ENCODE peak calls at places on chromosome 19, in five cellular contexts. K is tibial nerve, F is uterus, G is body of pancreas, I is ovary. S is an unnamed sample.

GRCh38 chr19:2249010-2249866 is at the start of gene AMH:
- DNase-seq in K (no peak), F (no peak), G (no peak), I (no peak), S (no peak)

GRCh38 chr19:55005684-55006488 is 32.2 kb downstream of the GP6 start:
- DNase-seq in K (no peak), F (no peak), G (peak; percentile 7), I (no peak), S (no peak)

GRCh38 chr19:5961969-5962945 is 15.7 kb downstream of the RANBP3 start:
- DNase-seq in K (no peak), F (no peak), G (peak; percentile 85), I (no peak), S (peak; percentile 68)

GRCh38 chr19:13022859-13023636 is 27.8 kb downstream of the NFIX start:
- DNase-seq in K (peak; percentile 73), F (peak; percentile 95), G (peak; percentile 73), I (peak; percentile 90), S (peak; percentile 90)

GRCh38 chr19:2326699-2327360 is 1.6 kb downstream of the LSM7 start:
- DNase-seq in K (no peak), F (no peak), G (no peak), I (no peak), S (no peak)

GRCh38 chr19:21751379-21751778 is 16.0 kb downstream of the ZNF100 start:
- DNase-seq in K (no peak), F (no peak), G (no peak), I (no peak), S (no peak)

GRCh38 chr19:7242601-7243258 is 51.5 kb downstream of the INSR start:
- DNase-seq in K (no peak), F (peak; percentile 79), G (no peak), I (no peak), S (no peak)

GRCh38 chr19:3722443-3723109 is 14.4 kb downstream of the TJP3 start:
- DNase-seq in K (no peak), F (no peak), G (peak; percentile 94), I (no peak), S (no peak)

GRCh38 chr19:5536337-5536894 is 31.3 kb downstream of the TINCR start:
- DNase-seq in K (no peak), F (no peak), G (peak; percentile 76), I (peak; percentile 54), S (peak; percentile 90)

GRCh38 chr19:6261883-6262282 is 17.9 kb downstream of the MLLT1 start:
- DNase-seq in K (no peak), F (no peak), G (no peak), I (no peak), S (no peak)

GRCh38 chr19:53308339-53308811 is 25.2 kb upstream of the ZNF845 start:
- DNase-seq in K (no peak), F (no peak), G (peak; percentile 17), I (peak; percentile 47), S (peak; percentile 26)

GRCh38 chr19:4730740-4731171 is 7.1 kb upstream of the DPP9 start:
- DNase-seq in K (no peak), F (no peak), G (peak; percentile 45), I (no peak), S (no peak)

GRCh38 chr19:14006766-14007562 is 844 bp upstream of the RFX1 start:
- DNase-seq in K (no peak), F (no peak), G (peak; percentile 87), I (peak; percentile 93), S (peak; percentile 93)

GRCh38 chr19:4879041-4879440 is 11.6 kb upstream of the PLIN3 start:
- DNase-seq in K (no peak), F (no peak), G (no peak), I (no peak), S (no peak)

GRCh38 chr19:29413435-29413834 is 112.4 kb upstream of the VSTM2B start:
- DNase-seq in K (no peak), F (no peak), G (no peak), I (no peak), S (no peak)

GRCh38 chr19:8577247-8577646 is at the start of gene MYO1F:
- DNase-seq in K (no peak), F (no peak), G (peak; percentile 24), I (no peak), S (peak; percentile 74)

GRCh38 chr19:33100894-33101644 is 20.1 kb downstream of the GPATCH1 start:
- DNase-seq in K (no peak), F (no peak), G (no peak), I (no peak), S (no peak)

GRCh38 chr19:29293736-29294342 is 80.9 kb upstream of the UQCRFS1 start:
- DNase-seq in K (no peak), F (no peak), G (no peak), I (no peak), S (no peak)

GRCh38 chr19:14091086-14091884 is 734 bp upstream of the SAMD1 start:
- DNase-seq in K (peak; percentile 59), F (peak; percentile 51), G (peak; percentile 37), I (peak; percentile 85), S (peak; percentile 90)

GRCh38 chr19:34172661-34173144 is 399 bp downstream of the LSM14A start:
- DNase-seq in K (no peak), F (peak; percentile 17), G (peak; percentile 40), I (no peak), S (no peak)

GRCh38 chr19:55400281-55401087 is 7.1 kb downstream of the UBE2S start:
- DNase-seq in K (no peak), F (no peak), G (no peak), I (no peak), S (no peak)

GRCh38 chr19:963401-964022 is 20.6 kb upstream of the WDR18 start:
- DNase-seq in K (no peak), F (no peak), G (no peak), I (no peak), S (no peak)

GRCh38 chr19:962683-963385 is 21.3 kb upstream of the WDR18 start:
- DNase-seq in K (no peak), F (no peak), G (no peak), I (no peak), S (no peak)

GRCh38 chr19:959935-960502 is 24.1 kb upstream of the WDR18 start:
- DNase-seq in K (no peak), F (no peak), G (no peak), I (no peak), S (no peak)

GRCh38 chr19:960601-960938 is 23.6 kb upstream of the WDR18 start:
- DNase-seq in K (no peak), F (no peak), G (no peak), I (no peak), S (no peak)

GRCh38 chr19:961866-962620 is 22.1 kb upstream of the WDR18 start:
- DNase-seq in K (no peak), F (no peak), G (no peak), I (no peak), S (no peak)
- H3K4me1 ChIP-seq in K (no peaks in the 10 kb centered on the region), F (no peaks in the 10 kb centered on the region), G (peaks cover 6% of the 10 kb centered on the region), I (no peaks in the 10 kb centered on the region), S (no peaks in the 10 kb centered on the region)

GRCh38 chr19:31727536-31727935 is 378.3 kb upstream of the TSHZ3 start:
- DNase-seq in K (peak; percentile 52), F (no peak), G (no peak), I (no peak), S (no peak)
- TF ChIP-seq POLR2A in K (no peak), F (no peak), G (no peak), I (no peak), S (no peak)

GRCh38 chr19:18098891-18099622 is 1.5 kb downstream of the MAST3 start:
- DNase-seq in K (no peak), F (no peak), G (peak; percentile 30), I (no peak), S (no peak)
- H3K4me3 ChIP-seq in K (peak overlapping the region; percentile 54), F (no peak overlapping the region), G (no peak overlapping the region), I (no peak overlapping the region), S (no peak overlapping the region)

DNA sequence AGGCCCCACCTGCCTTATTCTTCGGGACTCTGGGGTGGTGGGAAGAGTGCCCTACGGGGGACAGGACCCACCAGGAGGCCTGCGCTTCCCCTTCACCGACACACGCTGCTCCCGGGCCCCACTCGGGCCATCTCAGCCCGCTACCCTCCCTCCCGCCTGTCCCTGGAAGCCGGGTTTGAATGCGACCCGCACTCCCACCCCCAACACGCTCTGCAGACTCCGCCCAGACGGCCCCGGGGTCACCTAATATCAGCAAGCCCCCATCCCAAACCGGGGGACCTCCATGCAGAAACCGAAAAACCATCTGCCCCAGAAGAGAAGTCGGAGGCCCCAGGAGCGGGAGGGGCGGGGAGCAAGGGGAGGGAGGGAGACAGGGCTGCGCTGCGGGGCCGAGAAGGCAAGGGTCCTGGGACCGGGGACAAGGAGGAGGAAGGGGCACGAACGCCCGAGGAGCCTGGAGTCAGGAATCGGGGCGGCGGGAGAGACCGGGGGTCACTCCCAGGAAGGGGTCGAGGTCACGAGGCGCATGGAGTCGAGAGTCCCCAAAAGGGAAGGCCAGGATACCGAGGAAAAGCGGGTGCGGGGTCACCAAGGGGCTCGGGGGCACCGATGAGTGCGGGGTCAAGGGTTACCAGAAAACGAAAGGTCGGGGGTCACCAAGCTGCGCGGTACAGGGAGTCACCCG is 766 bp downstream of the SBNO2 start:
- DNase-seq in K (no peak), F (peak; percentile 42), G (no peak), I (peak; percentile 65), S (no peak)
- H3K4me1 ChIP-seq in K (peaks cover 38% of the 10 kb centered on the region), F (no peaks in the 10 kb centered on the region), G (peaks cover 34% of the 10 kb centered on the region), I (peaks cover 22% of the 10 kb centered on the region), S (peaks cover 28% of the 10 kb centered on the region)

DNA sequence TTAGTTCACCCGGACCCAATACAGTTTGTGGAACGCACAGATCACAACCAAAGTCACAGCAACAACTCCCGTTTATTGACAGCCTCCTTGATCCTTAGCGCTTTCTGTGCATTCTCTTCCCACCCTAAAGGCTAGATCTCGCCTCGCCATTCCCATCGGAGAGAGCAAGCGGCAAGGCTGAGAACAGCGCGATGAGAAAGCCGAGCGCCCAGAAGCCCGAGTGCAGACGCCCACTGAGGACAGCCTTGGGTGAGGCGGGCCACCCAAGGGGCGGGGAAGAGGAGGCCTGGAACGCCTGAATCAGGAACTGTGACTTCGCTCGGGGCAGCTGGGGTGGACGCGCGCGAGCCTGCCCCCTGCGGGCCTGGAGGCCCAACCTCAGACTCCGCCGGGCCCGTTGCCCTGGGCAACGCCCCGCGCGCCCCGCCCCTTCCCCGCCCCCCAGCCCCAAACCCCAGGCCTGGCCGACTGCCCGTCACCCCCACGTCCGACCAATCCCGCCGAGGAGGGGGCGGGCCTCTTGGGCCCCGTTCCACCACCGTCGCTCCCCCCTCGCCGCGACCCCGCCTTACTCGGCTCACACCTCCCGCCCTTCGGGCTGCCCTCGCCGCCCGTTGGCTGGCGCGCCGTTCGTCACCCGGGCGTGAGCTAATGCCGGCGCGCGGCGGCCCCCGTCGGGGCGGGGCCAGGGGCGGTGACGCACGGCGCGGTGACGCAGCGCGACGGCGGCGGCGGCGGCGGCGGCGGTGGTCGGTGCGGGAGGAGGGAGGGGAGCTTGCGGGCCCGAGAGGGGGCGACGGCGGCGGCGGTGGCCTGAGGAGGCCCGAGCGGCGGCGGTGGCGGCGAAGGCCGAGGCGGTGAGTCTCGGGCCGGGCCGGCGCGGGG is at the start of gene SAMD4B:
- DNase-seq in K (peak; percentile 98), F (peak; percentile 99), G (peak; percentile 99), I (peak; percentile 100), S (peak; percentile 100)
- TF ChIP-seq POLR2A in K (peak; percentile 94), F (peak; percentile 93), G (peak; percentile 69), I (peak; percentile 78), S (peak; percentile 90)

GRCh38 chr19:42459926-42460325 is 17.2 kb upstream of the CXCL17 start:
- DNase-seq in K (no peak), F (no peak), G (no peak), I (no peak), S (no peak)
- H3K4me3 ChIP-seq in K (no peak overlapping the region), F (no peak overlapping the region), G (no peak overlapping the region), I (no peak overlapping the region), S (no peak overlapping the region)

S was measured in heart left ventricle.